ENCODE peak calls at places on chromosome 1, in ten cellular contexts. T is breast epithelium, W is transverse colon, U is prostate gland, D is GM12891, K is stomach, N is sigmoid colon, Y is K562, O is endothelial cell of umbilical vein, V is GM12878. S is an unnamed sample.

GRCh38 chr1:35691571-35692220 is 27.0 kb downstream of the C1orf216 start:
- DNase-seq in W (no peak), D (no peak), T (no peak), N (no peak), U (no peak), V (no peak), Y (no peak), O (no peak), K (no peak), S (no peak)

GRCh38 chr1:218750216-218750970 is 405.3 kb downstream of the TGFB2 start:
- DNase-seq in O (no peak), W (no peak), T (no peak), K (no peak), U (no peak), Y (no peak), D (no peak), V (no peak), N (no peak), S (no peak)

GRCh38 chr1:183198463-183198862 is 12.4 kb downstream of the LAMC2 start:
- DNase-seq in O (no peak), K (no peak), Y (no peak), N (peak), V (no peak), D (no peak), W (no peak), U (peak), T (peak), S (no peak)

GRCh38 chr1:170663441-170664282 is at the start of gene PRRX1:
- DNase-seq in D (no peak), K (no peak), Y (no peak), V (no peak), U (no peak), T (no peak), O (no peak), W (no peak), N (no peak), S (no peak)

GRCh38 chr1:203744008-203744972 is 20.7 kb upstream of the LAX1 start:
- DNase-seq in U (peak), D (no peak), N (peak), V (no peak), Y (no peak), K (peak), T (peak), W (peak), O (no peak), S (peak)

GRCh38 chr1:164771568-164772350 is 212.8 kb downstream of the PBX1 start:
- DNase-seq in D (no peak), N (no peak), T (no peak), W (no peak), K (no peak), U (peak), V (no peak), O (peak), Y (peak), S (no peak)

GRCh38 chr1:7355646-7356045 is 415.4 kb upstream of the VAMP3 start:
- DNase-seq in T (no peak), O (no peak), Y (no peak), V (no peak), K (no peak), W (no peak), U (no peak), D (no peak), N (no peak), S (no peak)

GRCh38 chr1:212669102-212669501 is 30.5 kb downstream of the BATF3 start:
- DNase-seq in N (no peak), O (peak), V (no peak), W (no peak), T (no peak), Y (peak), K (no peak), D (no peak), U (no peak), S (no peak)

GRCh38 chr1:185608166-185608565 is 126.0 kb upstream of the HMCN1 start:
- DNase-seq in D (no peak), V (peak), Y (no peak), K (no peak), N (no peak), U (no peak), W (no peak), T (no peak), O (no peak), S (no peak)

GRCh38 chr1:19273106-19273843 is 15.3 kb downstream of the AKR7A3 start:
- DNase-seq in D (no peak), O (no peak), W (peak), K (peak), T (no peak), U (no peak), Y (no peak), V (no peak), N (no peak), S (peak)

GRCh38 chr1:11858968-11859871 is 475 bp upstream of the NPPB start:
- DNase-seq in K (peak), N (no peak), Y (peak), O (peak), D (peak), W (peak), U (no peak), V (no peak), T (no peak), S (no peak)

GRCh38 chr1:66261370-66261769 is 272.6 kb upstream of the SGIP1 start:
- DNase-seq in D (no peak), N (no peak), T (no peak), W (no peak), V (no peak), O (no peak), U (no peak), K (no peak), Y (no peak), S (no peak)

GRCh38 chr1:46804926-46805325 is 6.1 kb downstream of the CYP4B1 start:
- DNase-seq in N (no peak), D (no peak), K (no peak), W (no peak), V (no peak), T (no peak), U (no peak), O (no peak), Y (no peak), S (peak)

GRCh38 chr1:43143441-43143888 is 28.6 kb downstream of the EBNA1BP2 start:
- DNase-seq in N (no peak), U (no peak), O (peak), Y (peak), V (no peak), W (no peak), K (no peak), T (no peak), D (no peak), S (no peak)

GRCh38 chr1:243708210-243708609 is 141.8 kb downstream of the AKT3 start:
- DNase-seq in U (no peak), K (no peak), W (no peak), Y (no peak), T (no peak), D (no peak), V (no peak), O (peak), N (no peak), S (no peak)

GRCh38 chr1:12608311-12608957 is 9.6 kb downstream of the DHRS3 start:
- DNase-seq in O (no peak), V (no peak), T (no peak), U (no peak), K (no peak), W (no peak), D (no peak), N (no peak), Y (no peak), S (no peak)

GRCh38 chr1:245822997-245823396 is 668.2 kb downstream of the KIF26B start:
- DNase-seq in W (no peak), K (no peak), Y (no peak), T (no peak), O (no peak), N (no peak), U (no peak), V (no peak), D (no peak), S (no peak)

GRCh38 chr1:109193653-109194590 is 19.8 kb upstream of the SARS1 start:
- DNase-seq in K (peak), N (no peak), U (no peak), T (no peak), V (peak), Y (peak), O (peak), D (peak), W (peak), S (no peak)

GRCh38 chr1:235298772-235299513 is 29.0 kb downstream of the ARID4B start:
- DNase-seq in Y (no peak), U (no peak), D (no peak), O (no peak), N (no peak), W (no peak), V (no peak), K (no peak), T (no peak), S (no peak)

GRCh38 chr1:203274603-203275381 is 30.5 kb upstream of the BTG2 start:
- DNase-seq in O (no peak), V (no peak), T (peak), Y (no peak), K (no peak), N (peak), D (no peak), U (peak), W (no peak), S (no peak)

GRCh38 chr1:1347026-1347595 is 2.1 kb downstream of the DVL1 start:
- DNase-seq in V (no peak), W (no peak), T (no peak), D (no peak), N (no peak), K (no peak), Y (no peak), U (no peak), O (no peak), S (no peak)

GRCh38 chr1:1351511-1352427 is 2.6 kb upstream of the DVL1 start:
- DNase-seq in W (no peak), O (no peak), N (peak), V (no peak), K (no peak), U (no peak), Y (peak), T (no peak), D (no peak), S (no peak)

GRCh38 chr1:1347663-1348419 is 1.4 kb downstream of the DVL1 start:
- DNase-seq in Y (peak), U (no peak), K (peak), O (no peak), W (peak), N (no peak), T (no peak), V (no peak), D (no peak), S (no peak)

GRCh38 chr1:1348420-1349255 is 580 bp downstream of the DVL1 start:
- DNase-seq in O (peak), Y (peak), K (no peak), U (no peak), T (peak), W (no peak), D (no peak), N (no peak), V (no peak), S (no peak)

DNA sequence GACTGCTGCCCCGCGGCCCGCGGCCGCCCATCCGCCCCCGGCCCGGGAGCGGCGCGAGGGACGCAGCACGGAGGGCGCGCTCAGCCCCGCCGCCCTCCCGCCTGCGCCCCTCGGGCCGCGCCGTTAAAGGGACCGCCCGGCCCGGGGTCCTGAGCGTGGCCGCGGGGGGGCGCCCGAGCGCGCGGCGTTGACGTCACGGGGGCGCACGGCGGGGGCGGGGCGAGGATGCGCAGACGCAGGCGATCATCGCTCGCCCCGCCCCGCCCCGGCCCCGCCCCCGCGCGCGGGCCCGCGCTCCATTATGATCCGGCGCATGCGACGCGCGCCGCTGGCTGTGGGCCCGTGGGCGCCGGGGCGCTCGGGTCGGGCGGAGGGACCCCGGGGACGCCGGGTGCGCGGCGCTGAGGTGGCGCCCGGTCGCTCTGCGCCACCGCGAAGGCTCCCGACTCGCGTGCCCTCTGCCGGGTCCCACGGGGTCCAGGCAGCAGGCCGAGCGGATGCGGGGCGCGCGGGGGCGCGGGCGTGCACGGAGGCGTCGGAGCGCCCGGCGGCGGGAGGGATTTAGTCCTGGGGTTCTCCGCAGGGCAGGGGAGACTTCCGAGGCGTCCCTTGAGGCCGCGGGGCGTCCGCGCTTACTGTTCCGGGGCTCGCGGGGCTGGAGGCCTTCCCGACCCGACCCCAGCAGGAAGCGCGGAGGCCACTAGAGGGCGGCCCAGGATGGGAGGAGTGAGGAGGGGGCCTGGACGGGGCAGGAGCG is at the start of gene DVL1:
- DNase-seq in Y (peak), K (peak), W (peak), U (peak), V (no peak), O (peak), D (peak), T (peak), N (peak), S (no peak)
- TF ChIP-seq POLR2AphosphoS5 in Y (peak), K (peak), W (peak), U (no peak), V (no peak), O (no peak), D (peak), T (peak), N (peak), S (no peak)

GRCh38 chr1:92446546-92446945 is 40.2 kb downstream of the GFI1 start:
- DNase-seq in T (no peak), D (no peak), U (no peak), V (no peak), Y (peak), O (no peak), K (no peak), W (no peak), N (no peak), S (no peak)
- TF ChIP-seq POLR2A in T (no peak), D (no peak), U (no peak), V (no peak), Y (no peak), O (no peak), K (no peak), W (no peak), N (no peak), S (no peak)

GRCh38 chr1:24362982-24363614 is 43.9 kb downstream of the GRHL3 start:
- DNase-seq in T (no peak), U (no peak), D (no peak), O (no peak), Y (no peak), K (no peak), N (peak), V (no peak), W (no peak), S (no peak)
- TF ChIP-seq POLR2AphosphoS5 in T (no peak), U (no peak), D (no peak), O (no peak), Y (no peak), K (no peak), N (no peak), V (no peak), W (no peak), S (peak)

GRCh38 chr1:1407101-1407956 is at the start of gene MRPL20:
- DNase-seq in D (peak), K (peak), U (peak), V (peak), N (peak), O (peak), W (peak), Y (peak), T (peak), S (peak)
- TF ChIP-seq POLR2A in D (peak), K (no peak), U (peak), V (peak), N (peak), O (peak), W (peak), Y (peak), T (peak), S (peak)

DNA sequence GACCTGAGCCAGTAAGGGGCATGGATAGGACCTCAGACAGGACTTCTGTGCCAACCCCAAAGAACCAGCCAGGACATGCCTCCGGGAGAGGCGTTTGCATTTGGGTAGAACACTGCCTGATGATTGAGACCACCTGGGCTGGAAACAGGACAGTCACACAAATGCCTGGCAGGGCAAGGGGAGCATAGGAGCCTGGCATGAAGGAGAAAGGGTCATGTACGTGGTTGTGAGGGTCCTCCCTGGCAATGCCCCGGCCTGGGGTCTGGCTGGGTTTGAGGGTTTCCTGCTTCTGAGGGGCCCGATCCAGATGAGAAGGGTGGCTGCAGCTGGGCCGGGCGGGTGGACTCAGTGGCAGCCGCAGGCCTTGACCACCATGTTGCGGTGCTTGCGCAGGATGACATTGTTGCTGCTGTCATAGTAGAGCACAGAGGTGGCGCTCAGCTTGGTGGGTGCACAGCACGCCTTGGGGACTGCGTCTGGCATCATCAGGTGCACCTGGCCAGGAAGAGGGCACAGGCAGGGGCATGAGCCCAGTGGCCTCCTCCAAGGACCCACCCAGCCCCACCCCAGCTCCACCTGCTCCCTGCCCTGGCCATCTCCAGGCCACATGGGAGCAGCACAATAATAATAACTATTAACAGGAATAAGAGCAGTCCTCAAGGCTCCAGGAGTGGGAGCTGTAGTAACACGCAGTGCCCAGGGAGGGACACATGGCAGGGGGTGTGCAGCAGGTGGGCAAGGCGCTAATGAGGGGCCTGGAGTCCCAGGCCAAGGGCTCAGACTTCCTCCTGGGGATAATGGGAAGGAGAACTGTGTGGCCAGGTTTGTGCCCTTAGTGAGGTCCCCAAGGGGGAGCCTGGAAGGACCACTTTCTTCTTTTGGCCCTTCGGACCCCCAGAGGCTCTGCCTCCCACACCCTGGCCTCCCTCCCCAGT is 10.8 kb downstream of the OXCT2 start:
- DNase-seq in U (no peak), V (no peak), D (no peak), W (no peak), T (no peak), Y (no peak), N (no peak), K (no peak), O (no peak), S (no peak)
- TF ChIP-seq POLR2AphosphoS5 in U (no peak), V (no peak), D (no peak), W (no peak), T (no peak), Y (no peak), N (no peak), K (no peak), O (no peak), S (no peak)

GRCh38 chr1:26993237-26994019 is at the start of gene TRNP1:
- DNase-seq in T (peak), K (peak), U (peak), O (peak), V (no peak), N (peak), D (peak), W (peak), Y (peak), S (no peak)
- TF ChIP-seq POLR2A in T (peak), K (no peak), U (peak), O (peak), V (peak), N (peak), D (no peak), W (peak), Y (peak), S (no peak)

S was measured in suprapubic skin.